ENCODE peak calls at places on chromosomes 3 and 15, in ten cellular contexts. One of them, this sample, is unnamed.

GRCh38 chr15:98025237-98025636 is 64.7 kb downstream of the ARRDC4 start:
- DNase-seq in body of pancreas: no peak
- DNase-seq in sciatic nerve: no peak
- DNase-seq in activated CD8-positive, alpha-beta memory T cell treated with anti-CD3 and anti-CD28 coated beads for 24 hours: no peak
- DNase-seq in ELR: peak; percentile 75
- DNase-seq in lower lobe of right lung: no peak
- DNase-seq in activated effector memory CD4-positive, alpha-beta T cell treated with anti-CD3 and anti-CD28 coated beads, Interleukin-2, amount 50 U/mL, for 16 hours: no peak
- DNase-seq in activated CD4-positive, alpha-beta T cell treated with anti-CD3 and anti-CD28 coated beads, Interleukin-2, amount 10 ng/mL, durations not matched to agents 7 days and 5 days: no peak
- DNase-seq in D341Med: no peak
- DNase-seq in H54: no peak
- DNase-seq in this sample: no peak

GRCh38 chr3:173793963-173794362 is 396.4 kb downstream of the NLGN1 start:
- DNase-seq in body of pancreas: no peak
- DNase-seq in sciatic nerve: no peak
- DNase-seq in activated CD8-positive, alpha-beta memory T cell treated with anti-CD3 and anti-CD28 coated beads for 24 hours: no peak
- DNase-seq in ELR: peak; percentile 6
- DNase-seq in lower lobe of right lung: no peak
- DNase-seq in activated effector memory CD4-positive, alpha-beta T cell treated with anti-CD3 and anti-CD28 coated beads, Interleukin-2, amount 50 U/mL, for 16 hours: no peak
- DNase-seq in activated CD4-positive, alpha-beta T cell treated with anti-CD3 and anti-CD28 coated beads, Interleukin-2, amount 10 ng/mL, durations not matched to agents 7 days and 5 days: no peak
- DNase-seq in D341Med: no peak
- DNase-seq in H54: no peak
- DNase-seq in this sample: no peak

GRCh38 chr3:25378912-25379311 is 49.2 kb upstream of the RARB start:
- DNase-seq in body of pancreas: no peak
- DNase-seq in sciatic nerve: no peak
- DNase-seq in activated CD8-positive, alpha-beta memory T cell treated with anti-CD3 and anti-CD28 coated beads for 24 hours: no peak
- DNase-seq in ELR: no peak
- DNase-seq in lower lobe of right lung: no peak
- DNase-seq in activated effector memory CD4-positive, alpha-beta T cell treated with anti-CD3 and anti-CD28 coated beads, Interleukin-2, amount 50 U/mL, for 16 hours: no peak
- DNase-seq in activated CD4-positive, alpha-beta T cell treated with anti-CD3 and anti-CD28 coated beads, Interleukin-2, amount 10 ng/mL, durations not matched to agents 7 days and 5 days: no peak
- DNase-seq in D341Med: no peak
- DNase-seq in H54: no peak
- DNase-seq in this sample: no peak

GRCh38 chr3:10783360-10784346 is 32.4 kb upstream of the SLC6A11 start:
- DNase-seq in body of pancreas: no peak
- DNase-seq in sciatic nerve: no peak
- DNase-seq in activated CD8-positive, alpha-beta memory T cell treated with anti-CD3 and anti-CD28 coated beads for 24 hours: no peak
- DNase-seq in ELR: peak; percentile 49
- DNase-seq in lower lobe of right lung: no peak
- DNase-seq in activated effector memory CD4-positive, alpha-beta T cell treated with anti-CD3 and anti-CD28 coated beads, Interleukin-2, amount 50 U/mL, for 16 hours: no peak
- DNase-seq in activated CD4-positive, alpha-beta T cell treated with anti-CD3 and anti-CD28 coated beads, Interleukin-2, amount 10 ng/mL, durations not matched to agents 7 days and 5 days: peak; percentile 50
- DNase-seq in D341Med: peak; percentile 64
- DNase-seq in H54: peak; percentile 38
- DNase-seq in this sample: no peak

GRCh38 chr3:184177331-184177731 is 2.7 kb downstream of the AP2M1 start:
- DNase-seq in body of pancreas: no peak
- DNase-seq in sciatic nerve: no peak
- DNase-seq in activated CD8-positive, alpha-beta memory T cell treated with anti-CD3 and anti-CD28 coated beads for 24 hours: no peak
- DNase-seq in ELR: peak; percentile 48
- DNase-seq in lower lobe of right lung: no peak
- DNase-seq in activated effector memory CD4-positive, alpha-beta T cell treated with anti-CD3 and anti-CD28 coated beads, Interleukin-2, amount 50 U/mL, for 16 hours: peak; percentile 60
- DNase-seq in activated CD4-positive, alpha-beta T cell treated with anti-CD3 and anti-CD28 coated beads, Interleukin-2, amount 10 ng/mL, durations not matched to agents 7 days and 5 days: no peak
- DNase-seq in D341Med: peak; percentile 63
- DNase-seq in H54: no peak
- DNase-seq in this sample: no peak

GRCh38 chr3:109685084-109686079 is 348.0 kb upstream of the DPPA4 start:
- DNase-seq in body of pancreas: peak; percentile 94
- DNase-seq in sciatic nerve: peak; percentile 71
- DNase-seq in activated CD8-positive, alpha-beta memory T cell treated with anti-CD3 and anti-CD28 coated beads for 24 hours: no peak
- DNase-seq in ELR: peak; percentile 99
- DNase-seq in lower lobe of right lung: no peak
- DNase-seq in activated effector memory CD4-positive, alpha-beta T cell treated with anti-CD3 and anti-CD28 coated beads, Interleukin-2, amount 50 U/mL, for 16 hours: no peak
- DNase-seq in activated CD4-positive, alpha-beta T cell treated with anti-CD3 and anti-CD28 coated beads, Interleukin-2, amount 10 ng/mL, durations not matched to agents 7 days and 5 days: no peak
- DNase-seq in D341Med: no peak
- DNase-seq in H54: peak; percentile 40
- DNase-seq in this sample: peak; percentile 65

GRCh38 chr3:32423956-32424558 is 32.4 kb downstream of the CMTM7 start:
- DNase-seq in body of pancreas: no peak
- DNase-seq in sciatic nerve: no peak
- DNase-seq in activated CD8-positive, alpha-beta memory T cell treated with anti-CD3 and anti-CD28 coated beads for 24 hours: no peak
- DNase-seq in ELR: no peak
- DNase-seq in lower lobe of right lung: no peak
- DNase-seq in activated effector memory CD4-positive, alpha-beta T cell treated with anti-CD3 and anti-CD28 coated beads, Interleukin-2, amount 50 U/mL, for 16 hours: peak; percentile 69
- DNase-seq in activated CD4-positive, alpha-beta T cell treated with anti-CD3 and anti-CD28 coated beads, Interleukin-2, amount 10 ng/mL, durations not matched to agents 7 days and 5 days: peak; percentile 47
- DNase-seq in D341Med: no peak
- DNase-seq in H54: no peak
- DNase-seq in this sample: no peak

GRCh38 chr3:59608356-59608755 is 558.5 kb upstream of the CFAP20DC start:
- DNase-seq in body of pancreas: no peak
- DNase-seq in sciatic nerve: no peak
- DNase-seq in activated CD8-positive, alpha-beta memory T cell treated with anti-CD3 and anti-CD28 coated beads for 24 hours: no peak
- DNase-seq in ELR: no peak
- DNase-seq in lower lobe of right lung: no peak
- DNase-seq in activated effector memory CD4-positive, alpha-beta T cell treated with anti-CD3 and anti-CD28 coated beads, Interleukin-2, amount 50 U/mL, for 16 hours: no peak
- DNase-seq in activated CD4-positive, alpha-beta T cell treated with anti-CD3 and anti-CD28 coated beads, Interleukin-2, amount 10 ng/mL, durations not matched to agents 7 days and 5 days: no peak
- DNase-seq in D341Med: no peak
- DNase-seq in H54: no peak
- DNase-seq in this sample: no peak

GRCh38 chr3:107797586-107797985 is 274.8 kb downstream of the BBX start:
- DNase-seq in body of pancreas: no peak
- DNase-seq in sciatic nerve: no peak
- DNase-seq in activated CD8-positive, alpha-beta memory T cell treated with anti-CD3 and anti-CD28 coated beads for 24 hours: no peak
- DNase-seq in ELR: no peak
- DNase-seq in lower lobe of right lung: no peak
- DNase-seq in activated effector memory CD4-positive, alpha-beta T cell treated with anti-CD3 and anti-CD28 coated beads, Interleukin-2, amount 50 U/mL, for 16 hours: no peak
- DNase-seq in activated CD4-positive, alpha-beta T cell treated with anti-CD3 and anti-CD28 coated beads, Interleukin-2, amount 10 ng/mL, durations not matched to agents 7 days and 5 days: no peak
- DNase-seq in D341Med: no peak
- DNase-seq in H54: no peak
- DNase-seq in this sample: no peak

GRCh38 chr3:40381904-40382616 is 4.9 kb upstream of the ENTPD3 start:
- DNase-seq in body of pancreas: no peak
- DNase-seq in sciatic nerve: no peak
- DNase-seq in activated CD8-positive, alpha-beta memory T cell treated with anti-CD3 and anti-CD28 coated beads for 24 hours: no peak
- DNase-seq in ELR: no peak
- DNase-seq in lower lobe of right lung: no peak
- DNase-seq in activated effector memory CD4-positive, alpha-beta T cell treated with anti-CD3 and anti-CD28 coated beads, Interleukin-2, amount 50 U/mL, for 16 hours: no peak
- DNase-seq in activated CD4-positive, alpha-beta T cell treated with anti-CD3 and anti-CD28 coated beads, Interleukin-2, amount 10 ng/mL, durations not matched to agents 7 days and 5 days: no peak
- DNase-seq in D341Med: no peak
- DNase-seq in H54: no peak
- DNase-seq in this sample: no peak

GRCh38 chr15:32842081-32842480 is 124.3 kb downstream of the GREM1 start:
- DNase-seq in body of pancreas: no peak
- DNase-seq in sciatic nerve: no peak
- DNase-seq in activated CD8-positive, alpha-beta memory T cell treated with anti-CD3 and anti-CD28 coated beads for 24 hours: no peak
- DNase-seq in ELR: no peak
- DNase-seq in lower lobe of right lung: no peak
- DNase-seq in activated effector memory CD4-positive, alpha-beta T cell treated with anti-CD3 and anti-CD28 coated beads, Interleukin-2, amount 50 U/mL, for 16 hours: no peak
- DNase-seq in activated CD4-positive, alpha-beta T cell treated with anti-CD3 and anti-CD28 coated beads, Interleukin-2, amount 10 ng/mL, durations not matched to agents 7 days and 5 days: no peak
- DNase-seq in D341Med: no peak
- DNase-seq in H54: no peak
- DNase-seq in this sample: no peak

GRCh38 chr3:4271834-4272233 is 31.3 kb upstream of the SETMAR start:
- DNase-seq in body of pancreas: no peak
- DNase-seq in sciatic nerve: no peak
- DNase-seq in activated CD8-positive, alpha-beta memory T cell treated with anti-CD3 and anti-CD28 coated beads for 24 hours: no peak
- DNase-seq in ELR: peak; percentile 43
- DNase-seq in lower lobe of right lung: no peak
- DNase-seq in activated effector memory CD4-positive, alpha-beta T cell treated with anti-CD3 and anti-CD28 coated beads, Interleukin-2, amount 50 U/mL, for 16 hours: no peak
- DNase-seq in activated CD4-positive, alpha-beta T cell treated with anti-CD3 and anti-CD28 coated beads, Interleukin-2, amount 10 ng/mL, durations not matched to agents 7 days and 5 days: no peak
- DNase-seq in D341Med: peak; percentile 57
- DNase-seq in H54: peak; percentile 18
- DNase-seq in this sample: no peak

GRCh38 chr15:74835312-74835823 is 7.6 kb downstream of the ULK3 start:
- DNase-seq in body of pancreas: peak; percentile 66
- DNase-seq in sciatic nerve: no peak
- DNase-seq in activated CD8-positive, alpha-beta memory T cell treated with anti-CD3 and anti-CD28 coated beads for 24 hours: peak; percentile 79
- DNase-seq in ELR: peak; percentile 80
- DNase-seq in lower lobe of right lung: peak; percentile 71
- DNase-seq in activated effector memory CD4-positive, alpha-beta T cell treated with anti-CD3 and anti-CD28 coated beads, Interleukin-2, amount 50 U/mL, for 16 hours: peak; percentile 79
- DNase-seq in activated CD4-positive, alpha-beta T cell treated with anti-CD3 and anti-CD28 coated beads, Interleukin-2, amount 10 ng/mL, durations not matched to agents 7 days and 5 days: peak; percentile 49
- DNase-seq in D341Med: peak; percentile 87
- DNase-seq in H54: peak; percentile 70
- DNase-seq in this sample: peak; percentile 82

GRCh38 chr15:65945616-65946015 is 76.3 kb downstream of the RAB11A start:
- DNase-seq in body of pancreas: no peak
- DNase-seq in sciatic nerve: no peak
- DNase-seq in activated CD8-positive, alpha-beta memory T cell treated with anti-CD3 and anti-CD28 coated beads for 24 hours: no peak
- DNase-seq in ELR: no peak
- DNase-seq in lower lobe of right lung: no peak
- DNase-seq in activated effector memory CD4-positive, alpha-beta T cell treated with anti-CD3 and anti-CD28 coated beads, Interleukin-2, amount 50 U/mL, for 16 hours: no peak
- DNase-seq in activated CD4-positive, alpha-beta T cell treated with anti-CD3 and anti-CD28 coated beads, Interleukin-2, amount 10 ng/mL, durations not matched to agents 7 days and 5 days: no peak
- DNase-seq in D341Med: no peak
- DNase-seq in H54: no peak
- DNase-seq in this sample: no peak

GRCh38 chr3:50122071-50122470 is 33.1 kb upstream of the SEMA3F start:
- DNase-seq in body of pancreas: no peak
- DNase-seq in sciatic nerve: no peak
- DNase-seq in activated CD8-positive, alpha-beta memory T cell treated with anti-CD3 and anti-CD28 coated beads for 24 hours: no peak
- DNase-seq in ELR: peak; percentile 34
- DNase-seq in lower lobe of right lung: peak; percentile 23
- DNase-seq in activated effector memory CD4-positive, alpha-beta T cell treated with anti-CD3 and anti-CD28 coated beads, Interleukin-2, amount 50 U/mL, for 16 hours: no peak
- DNase-seq in activated CD4-positive, alpha-beta T cell treated with anti-CD3 and anti-CD28 coated beads, Interleukin-2, amount 10 ng/mL, durations not matched to agents 7 days and 5 days: no peak
- DNase-seq in D341Med: no peak
- DNase-seq in H54: no peak
- DNase-seq in this sample: no peak

GRCh38 chr15:74845208-74845568 is 2.2 kb upstream of the ULK3 start:
- DNase-seq in body of pancreas: no peak
- DNase-seq in sciatic nerve: no peak
- DNase-seq in activated CD8-positive, alpha-beta memory T cell treated with anti-CD3 and anti-CD28 coated beads for 24 hours: peak; percentile 83
- DNase-seq in ELR: no peak
- DNase-seq in lower lobe of right lung: no peak
- DNase-seq in activated effector memory CD4-positive, alpha-beta T cell treated with anti-CD3 and anti-CD28 coated beads, Interleukin-2, amount 50 U/mL, for 16 hours: peak; percentile 85
- DNase-seq in activated CD4-positive, alpha-beta T cell treated with anti-CD3 and anti-CD28 coated beads, Interleukin-2, amount 10 ng/mL, durations not matched to agents 7 days and 5 days: peak; percentile 78
- DNase-seq in D341Med: no peak
- DNase-seq in H54: no peak
- DNase-seq in this sample: no peak

GRCh38 chr3:50374363-50375108 is 15.2 kb upstream of the TMEM115 start:
- DNase-seq in body of pancreas: no peak
- DNase-seq in sciatic nerve: no peak
- DNase-seq in activated CD8-positive, alpha-beta memory T cell treated with anti-CD3 and anti-CD28 coated beads for 24 hours: no peak
- DNase-seq in ELR: no peak
- DNase-seq in lower lobe of right lung: no peak
- DNase-seq in activated effector memory CD4-positive, alpha-beta T cell treated with anti-CD3 and anti-CD28 coated beads, Interleukin-2, amount 50 U/mL, for 16 hours: no peak
- DNase-seq in activated CD4-positive, alpha-beta T cell treated with anti-CD3 and anti-CD28 coated beads, Interleukin-2, amount 10 ng/mL, durations not matched to agents 7 days and 5 days: no peak
- DNase-seq in D341Med: no peak
- DNase-seq in H54: no peak
- DNase-seq in this sample: no peak

GRCh38 chr15:26773485-26773877 is 615 bp upstream of the GABRB3 start:
- DNase-seq in body of pancreas: no peak
- DNase-seq in sciatic nerve: no peak
- DNase-seq in activated CD8-positive, alpha-beta memory T cell treated with anti-CD3 and anti-CD28 coated beads for 24 hours: no peak
- DNase-seq in ELR: no peak
- DNase-seq in lower lobe of right lung: no peak
- DNase-seq in activated effector memory CD4-positive, alpha-beta T cell treated with anti-CD3 and anti-CD28 coated beads, Interleukin-2, amount 50 U/mL, for 16 hours: no peak
- DNase-seq in activated CD4-positive, alpha-beta T cell treated with anti-CD3 and anti-CD28 coated beads, Interleukin-2, amount 10 ng/mL, durations not matched to agents 7 days and 5 days: no peak
- DNase-seq in D341Med: peak; percentile 89
- DNase-seq in H54: no peak
- DNase-seq in this sample: no peak

GRCh38 chr15:33022629-33023028 is 171.9 kb downstream of the FMN1 start:
- DNase-seq in body of pancreas: no peak
- DNase-seq in sciatic nerve: no peak
- DNase-seq in activated CD8-positive, alpha-beta memory T cell treated with anti-CD3 and anti-CD28 coated beads for 24 hours: no peak
- DNase-seq in ELR: peak; percentile 64
- DNase-seq in lower lobe of right lung: peak; percentile 77
- DNase-seq in activated effector memory CD4-positive, alpha-beta T cell treated with anti-CD3 and anti-CD28 coated beads, Interleukin-2, amount 50 U/mL, for 16 hours: no peak
- DNase-seq in activated CD4-positive, alpha-beta T cell treated with anti-CD3 and anti-CD28 coated beads, Interleukin-2, amount 10 ng/mL, durations not matched to agents 7 days and 5 days: no peak
- DNase-seq in D341Med: peak; percentile 25
- DNase-seq in H54: peak; percentile 42
- DNase-seq in this sample: peak; percentile 80

GRCh38 chr15:92158426-92158825 is 235.3 kb upstream of the ST8SIA2 start:
- DNase-seq in body of pancreas: no peak
- DNase-seq in sciatic nerve: no peak
- DNase-seq in activated CD8-positive, alpha-beta memory T cell treated with anti-CD3 and anti-CD28 coated beads for 24 hours: no peak
- DNase-seq in ELR: no peak
- DNase-seq in lower lobe of right lung: no peak
- DNase-seq in activated effector memory CD4-positive, alpha-beta T cell treated with anti-CD3 and anti-CD28 coated beads, Interleukin-2, amount 50 U/mL, for 16 hours: peak; percentile 76
- DNase-seq in activated CD4-positive, alpha-beta T cell treated with anti-CD3 and anti-CD28 coated beads, Interleukin-2, amount 10 ng/mL, durations not matched to agents 7 days and 5 days: no peak
- DNase-seq in D341Med: no peak
- DNase-seq in H54: no peak
- DNase-seq in this sample: no peak

GRCh38 chr15:41207687-41208448 is 22.7 kb downstream of the EXD1 start:
- DNase-seq in body of pancreas: no peak
- DNase-seq in sciatic nerve: no peak
- DNase-seq in activated CD8-positive, alpha-beta memory T cell treated with anti-CD3 and anti-CD28 coated beads for 24 hours: no peak
- DNase-seq in ELR: peak; percentile 83
- DNase-seq in lower lobe of right lung: no peak
- DNase-seq in activated effector memory CD4-positive, alpha-beta T cell treated with anti-CD3 and anti-CD28 coated beads, Interleukin-2, amount 50 U/mL, for 16 hours: no peak
- DNase-seq in activated CD4-positive, alpha-beta T cell treated with anti-CD3 and anti-CD28 coated beads, Interleukin-2, amount 10 ng/mL, durations not matched to agents 7 days and 5 days: no peak
- DNase-seq in D341Med: no peak
- DNase-seq in H54: peak; percentile 24
- DNase-seq in this sample: no peak

GRCh38 chr3:154795582-154795981 is 284.5 kb upstream of the MME start:
- DNase-seq in body of pancreas: no peak
- DNase-seq in sciatic nerve: no peak
- DNase-seq in activated CD8-positive, alpha-beta memory T cell treated with anti-CD3 and anti-CD28 coated beads for 24 hours: no peak
- DNase-seq in ELR: peak; percentile 99
- DNase-seq in lower lobe of right lung: no peak
- DNase-seq in activated effector memory CD4-positive, alpha-beta T cell treated with anti-CD3 and anti-CD28 coated beads, Interleukin-2, amount 50 U/mL, for 16 hours: no peak
- DNase-seq in activated CD4-positive, alpha-beta T cell treated with anti-CD3 and anti-CD28 coated beads, Interleukin-2, amount 10 ng/mL, durations not matched to agents 7 days and 5 days: no peak
- DNase-seq in D341Med: no peak
- DNase-seq in H54: peak; percentile 27
- DNase-seq in this sample: no peak

GRCh38 chr3:138441742-138442141 is 7.3 kb downstream of the ESYT3 start:
- DNase-seq in body of pancreas: no peak
- DNase-seq in sciatic nerve: no peak
- DNase-seq in activated CD8-positive, alpha-beta memory T cell treated with anti-CD3 and anti-CD28 coated beads for 24 hours: no peak
- DNase-seq in ELR: peak; percentile 58
- DNase-seq in lower lobe of right lung: no peak
- DNase-seq in activated effector memory CD4-positive, alpha-beta T cell treated with anti-CD3 and anti-CD28 coated beads, Interleukin-2, amount 50 U/mL, for 16 hours: no peak
- DNase-seq in activated CD4-positive, alpha-beta T cell treated with anti-CD3 and anti-CD28 coated beads, Interleukin-2, amount 10 ng/mL, durations not matched to agents 7 days and 5 days: no peak
- DNase-seq in D341Med: no peak
- DNase-seq in H54: peak; percentile 70
- DNase-seq in this sample: no peak

GRCh38 chr3:109713288-109713687 is 375.9 kb upstream of the DPPA4 start:
- DNase-seq in body of pancreas: no peak
- DNase-seq in sciatic nerve: no peak
- DNase-seq in activated CD8-positive, alpha-beta memory T cell treated with anti-CD3 and anti-CD28 coated beads for 24 hours: no peak
- DNase-seq in ELR: no peak
- DNase-seq in lower lobe of right lung: no peak
- DNase-seq in activated effector memory CD4-positive, alpha-beta T cell treated with anti-CD3 and anti-CD28 coated beads, Interleukin-2, amount 50 U/mL, for 16 hours: no peak
- DNase-seq in activated CD4-positive, alpha-beta T cell treated with anti-CD3 and anti-CD28 coated beads, Interleukin-2, amount 10 ng/mL, durations not matched to agents 7 days and 5 days: no peak
- DNase-seq in D341Med: no peak
- DNase-seq in H54: no peak
- DNase-seq in this sample: no peak

GRCh38 chr15:29058903-29059539 is 173.2 kb downstream of the APBA2 start:
- DNase-seq in body of pancreas: no peak
- DNase-seq in sciatic nerve: no peak
- DNase-seq in activated CD8-positive, alpha-beta memory T cell treated with anti-CD3 and anti-CD28 coated beads for 24 hours: no peak
- DNase-seq in ELR: no peak
- DNase-seq in lower lobe of right lung: no peak
- DNase-seq in activated effector memory CD4-positive, alpha-beta T cell treated with anti-CD3 and anti-CD28 coated beads, Interleukin-2, amount 50 U/mL, for 16 hours: no peak
- DNase-seq in activated CD4-positive, alpha-beta T cell treated with anti-CD3 and anti-CD28 coated beads, Interleukin-2, amount 10 ng/mL, durations not matched to agents 7 days and 5 days: no peak
- DNase-seq in D341Med: no peak
- DNase-seq in H54: no peak
- DNase-seq in this sample: no peak

GRCh38 chr3:50160561-50160983 is 5.4 kb downstream of the SEMA3F start:
- DNase-seq in body of pancreas: no peak
- DNase-seq in sciatic nerve: no peak
- DNase-seq in activated CD8-positive, alpha-beta memory T cell treated with anti-CD3 and anti-CD28 coated beads for 24 hours: no peak
- DNase-seq in ELR: no peak
- DNase-seq in lower lobe of right lung: no peak
- DNase-seq in activated effector memory CD4-positive, alpha-beta T cell treated with anti-CD3 and anti-CD28 coated beads, Interleukin-2, amount 50 U/mL, for 16 hours: no peak
- DNase-seq in activated CD4-positive, alpha-beta T cell treated with anti-CD3 and anti-CD28 coated beads, Interleukin-2, amount 10 ng/mL, durations not matched to agents 7 days and 5 days: no peak
- DNase-seq in D341Med: peak; percentile 69
- DNase-seq in H54: no peak
- DNase-seq in this sample: no peak

GRCh38 chr15:101033801-101034200 is 114.6 kb downstream of the LRRK1 start:
- DNase-seq in body of pancreas: no peak
- DNase-seq in sciatic nerve: no peak
- DNase-seq in activated CD8-positive, alpha-beta memory T cell treated with anti-CD3 and anti-CD28 coated beads for 24 hours: no peak
- DNase-seq in ELR: peak; percentile 14
- DNase-seq in lower lobe of right lung: no peak
- DNase-seq in activated effector memory CD4-positive, alpha-beta T cell treated with anti-CD3 and anti-CD28 coated beads, Interleukin-2, amount 50 U/mL, for 16 hours: no peak
- DNase-seq in activated CD4-positive, alpha-beta T cell treated with anti-CD3 and anti-CD28 coated beads, Interleukin-2, amount 10 ng/mL, durations not matched to agents 7 days and 5 days: no peak
- DNase-seq in D341Med: no peak
- DNase-seq in H54: no peak
- DNase-seq in this sample: no peak

GRCh38 chr3:186102687-186103086 is 6.2 kb downstream of the ETV5 start:
- DNase-seq in body of pancreas: no peak
- DNase-seq in sciatic nerve: no peak
- DNase-seq in activated CD8-positive, alpha-beta memory T cell treated with anti-CD3 and anti-CD28 coated beads for 24 hours: no peak
- DNase-seq in ELR: no peak
- DNase-seq in lower lobe of right lung: no peak
- DNase-seq in activated effector memory CD4-positive, alpha-beta T cell treated with anti-CD3 and anti-CD28 coated beads, Interleukin-2, amount 50 U/mL, for 16 hours: no peak
- DNase-seq in activated CD4-positive, alpha-beta T cell treated with anti-CD3 and anti-CD28 coated beads, Interleukin-2, amount 10 ng/mL, durations not matched to agents 7 days and 5 days: no peak
- DNase-seq in D341Med: no peak
- DNase-seq in H54: no peak
- DNase-seq in this sample: no peak